ENCODE peak calls at places on chromosomes 13 and 19, in four cellular contexts. One of them, this sample, is unnamed.
A peak's percentile ranks its signal among the peaks of the same experiment; 100 is the strongest.

GRCh38 chr13:24306632-24307031 is 2.7 kb upstream of the C1QTNF9 start:
- DNase-seq in pancreas: no peak
- DNase-seq in vagina: no peak
- DNase-seq in fibroblast of lung: peak; percentile 49
- DNase-seq in this sample: no peak

GRCh38 chr13:19172007-19172646 is 9.5 kb downstream of the TUBA3C start:
- DNase-seq in pancreas: no peak
- DNase-seq in vagina: no peak
- DNase-seq in fibroblast of lung: no peak
- DNase-seq in this sample: no peak

GRCh38 chr13:110676511-110677204 is 29.3 kb downstream of the CARS2 start:
- DNase-seq in pancreas: no peak
- DNase-seq in vagina: no peak
- DNase-seq in fibroblast of lung: no peak
- DNase-seq in this sample: no peak

GRCh38 chr19:55368701-55369563 is 1.3 kb downstream of the IL11 start:
- DNase-seq in pancreas: no peak
- DNase-seq in vagina: no peak
- DNase-seq in fibroblast of lung: peak; percentile 68
- DNase-seq in this sample: no peak

GRCh38 chr13:38687246-38688229 is 661 bp downstream of the FREM2 start:
- DNase-seq in pancreas: peak; percentile 19
- DNase-seq in vagina: no peak
- DNase-seq in fibroblast of lung: peak; percentile 6
- DNase-seq in this sample: no peak

GRCh38 chr19:43148233-43148632 is 38.1 kb downstream of the PSG5 start:
- DNase-seq in pancreas: no peak
- DNase-seq in vagina: no peak
- DNase-seq in fibroblast of lung: peak; percentile 82
- DNase-seq in this sample: no peak

GRCh38 chr13:99124695-99125334 is 75.8 kb upstream of the UBAC2 start:
- DNase-seq in pancreas: no peak
- DNase-seq in vagina: no peak
- DNase-seq in fibroblast of lung: peak; percentile 79
- DNase-seq in this sample: no peak

GRCh38 chr19:46404039-46404883 is 9.1 kb downstream of the CCDC8 start:
- DNase-seq in pancreas: peak; percentile 80
- DNase-seq in vagina: no peak
- DNase-seq in fibroblast of lung: peak; percentile 56
- DNase-seq in this sample: peak; percentile 70

GRCh38 chr13:44698076-44698475 is 121.9 kb upstream of the TSC22D1 start:
- DNase-seq in pancreas: no peak
- DNase-seq in vagina: no peak
- DNase-seq in fibroblast of lung: no peak
- DNase-seq in this sample: no peak

GRCh38 chr13:19978830-19979437 is 20.4 kb downstream of the ZMYM2 start:
- DNase-seq in pancreas: no peak
- DNase-seq in vagina: no peak
- DNase-seq in fibroblast of lung: no peak
- DNase-seq in this sample: no peak

GRCh38 chr13:22372261-22372660 is 701.4 kb downstream of the FGF9 start:
- DNase-seq in pancreas: no peak
- DNase-seq in vagina: no peak
- DNase-seq in fibroblast of lung: no peak
- DNase-seq in this sample: no peak

GRCh38 chr19:8337728-8338127 is 5.3 kb downstream of the KANK3 start:
- DNase-seq in pancreas: no peak
- DNase-seq in vagina: no peak
- DNase-seq in fibroblast of lung: no peak
- DNase-seq in this sample: no peak

GRCh38 chr19:17052439-17052838 is 22.8 kb downstream of the HAUS8 start:
- DNase-seq in pancreas: no peak
- DNase-seq in vagina: no peak
- DNase-seq in fibroblast of lung: peak; percentile 44
- DNase-seq in this sample: no peak

GRCh38 chr13:77698211-77699058 is 948 bp downstream of the SLAIN1 start:
- DNase-seq in pancreas: peak; percentile 34
- DNase-seq in vagina: no peak
- DNase-seq in fibroblast of lung: peak; percentile 6
- DNase-seq in this sample: peak; percentile 13

GRCh38 chr19:29878973-29879654 is 62.9 kb upstream of the URI1 start:
- DNase-seq in pancreas: no peak
- DNase-seq in vagina: no peak
- DNase-seq in fibroblast of lung: peak; percentile 21
- DNase-seq in this sample: no peak

GRCh38 chr13:29597701-29598100 is 2.2 kb upstream of the SLC7A1 start:
- DNase-seq in pancreas: no peak
- DNase-seq in vagina: no peak
- DNase-seq in fibroblast of lung: no peak
- DNase-seq in this sample: no peak

GRCh38 chr19:8397746-8398721 is 7.9 kb downstream of the RAB11B start:
- DNase-seq in pancreas: no peak
- DNase-seq in vagina: no peak
- DNase-seq in fibroblast of lung: no peak
- DNase-seq in this sample: no peak

GRCh38 chr19:35501684-35502083 is 11.4 kb upstream of the KRTDAP start:
- DNase-seq in pancreas: no peak
- DNase-seq in vagina: no peak
- DNase-seq in fibroblast of lung: no peak
- DNase-seq in this sample: peak; percentile 54

GRCh38 chr13:102699419-102699961 is 4.6 kb upstream of the METTL21C start:
- DNase-seq in pancreas: no peak
- DNase-seq in vagina: no peak
- DNase-seq in fibroblast of lung: no peak
- DNase-seq in this sample: no peak

GRCh38 chr19:52307275-52307674 is 10.3 kb downstream of the ZNF480 start:
- DNase-seq in pancreas: no peak
- DNase-seq in vagina: no peak
- DNase-seq in fibroblast of lung: peak; percentile 38
- DNase-seq in this sample: no peak

GRCh38 chr19:46745030-46745429 is 827 bp upstream of the FKRP start:
- DNase-seq in pancreas: no peak
- DNase-seq in vagina: no peak
- DNase-seq in fibroblast of lung: no peak
- DNase-seq in this sample: peak; percentile 35

GRCh38 chr19:14347999-14348889 is 33.0 kb upstream of the ADGRE5 start:
- DNase-seq in pancreas: peak; percentile 45
- DNase-seq in vagina: no peak
- DNase-seq in fibroblast of lung: peak; percentile 25
- DNase-seq in this sample: peak; percentile 75

GRCh38 chr19:51980116-51980736 is 6.4 kb downstream of the ZNF350 start:
- DNase-seq in pancreas: no peak
- DNase-seq in vagina: no peak
- DNase-seq in fibroblast of lung: no peak
- DNase-seq in this sample: no peak

GRCh38 chr19:50173144-50173543 is 10.1 kb upstream of the IZUMO2 start:
- DNase-seq in pancreas: no peak
- DNase-seq in vagina: no peak
- DNase-seq in fibroblast of lung: no peak
- DNase-seq in this sample: no peak

GRCh38 chr13:21319869-21320641 is 139.0 kb downstream of the ZDHHC20 start:
- DNase-seq in pancreas: no peak
- DNase-seq in vagina: no peak
- DNase-seq in fibroblast of lung: no peak
- DNase-seq in this sample: no peak

GRCh38 chr19:4581381-4582111 is 22.1 kb upstream of the SEMA6B start:
- DNase-seq in pancreas: no peak
- DNase-seq in vagina: no peak
- DNase-seq in fibroblast of lung: peak; percentile 31
- DNase-seq in this sample: no peak

GRCh38 chr19:4519521-4520277 is 1.4 kb upstream of the PLIN4 start:
- DNase-seq in pancreas: no peak
- DNase-seq in vagina: no peak
- DNase-seq in fibroblast of lung: no peak
- DNase-seq in this sample: no peak

GRCh38 chr13:23600534-23600933 is 30.3 kb downstream of the TNFRSF19 start:
- DNase-seq in pancreas: no peak
- DNase-seq in vagina: no peak
- DNase-seq in fibroblast of lung: no peak
- DNase-seq in this sample: no peak

GRCh38 chr13:30971575-30971974 is 39.1 kb downstream of the TEX26 start:
- DNase-seq in pancreas: no peak
- DNase-seq in vagina: no peak
- DNase-seq in fibroblast of lung: peak; percentile 65
- DNase-seq in this sample: no peak

GRCh38 chr13:113759525-113760137 is 605 bp downstream of the TMEM255B start:
- DNase-seq in pancreas: no peak
- DNase-seq in vagina: no peak
- DNase-seq in fibroblast of lung: no peak
- DNase-seq in this sample: peak; percentile 45

GRCh38 chr19:48506138-48506733 is 5.4 kb downstream of the LMTK3 start:
- DNase-seq in pancreas: no peak
- DNase-seq in vagina: no peak
- DNase-seq in fibroblast of lung: peak; percentile 33
- DNase-seq in this sample: no peak

GRCh38 chr19:12180377-12180776 is 17.5 kb downstream of the ZNF136 start:
- DNase-seq in pancreas: no peak
- DNase-seq in vagina: no peak
- DNase-seq in fibroblast of lung: no peak
- DNase-seq in this sample: no peak

DNA sequence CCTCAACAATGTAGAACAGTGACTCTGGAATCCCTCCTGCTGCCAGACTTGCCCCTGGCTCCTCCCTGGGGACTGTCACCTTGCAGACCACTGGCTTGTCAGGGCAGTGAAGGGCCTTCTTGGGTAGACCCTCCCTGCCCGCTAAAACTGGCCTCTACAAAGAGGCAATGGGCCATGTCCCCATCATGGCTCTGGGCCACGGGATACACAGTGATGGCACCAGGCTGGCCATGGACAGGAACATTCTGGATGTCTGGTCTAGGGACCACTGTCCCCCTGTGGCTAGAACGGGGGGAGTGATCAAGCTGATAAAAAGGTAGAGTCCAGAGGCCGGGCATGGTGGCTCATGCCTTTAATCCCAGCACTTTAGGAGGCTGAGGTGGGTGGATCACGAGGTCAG is 60.9 kb downstream of the ACSBG2 start:
- DNase-seq in pancreas: no peak
- DNase-seq in vagina: no peak
- DNase-seq in fibroblast of lung: no peak
- DNase-seq in this sample: no peak
- H3K4me3 ChIP-seq in pancreas: no peak overlapping the region
- H3K4me3 ChIP-seq in vagina: no peak overlapping the region
- H3K4me3 ChIP-seq in fibroblast of lung: no peak overlapping the region
- H3K4me3 ChIP-seq in this sample: no peak overlapping the region

GRCh38 chr19:2253106-2254051 is 2.8 kb downstream of the JSRP1 start:
- DNase-seq in pancreas: no peak
- DNase-seq in vagina: no peak
- DNase-seq in fibroblast of lung: no peak
- DNase-seq in this sample: no peak
- H3K4me3 ChIP-seq in pancreas: no peak overlapping the region
- H3K4me3 ChIP-seq in vagina: peak overlapping the region; percentile 31
- H3K4me3 ChIP-seq in fibroblast of lung: no peak overlapping the region
- H3K4me3 ChIP-seq in this sample: no peak overlapping the region

GRCh38 chr19:3406571-3407111 is 40.3 kb downstream of the NFIC start:
- DNase-seq in pancreas: no peak
- DNase-seq in vagina: no peak
- DNase-seq in fibroblast of lung: no peak
- DNase-seq in this sample: no peak

GRCh38 chr19:3402631-3403443 is 36.5 kb downstream of the NFIC start:
- DNase-seq in pancreas: no peak
- DNase-seq in vagina: no peak
- DNase-seq in fibroblast of lung: no peak
- DNase-seq in this sample: no peak

GRCh38 chr19:3404324-3405260 is 38.2 kb downstream of the NFIC start:
- DNase-seq in pancreas: peak; percentile 90
- DNase-seq in vagina: no peak
- DNase-seq in fibroblast of lung: peak; percentile 88
- DNase-seq in this sample: peak; percentile 91

GRCh38 chr19:3403489-3404323 is 37.3 kb downstream of the NFIC start:
- DNase-seq in pancreas: peak; percentile 97
- DNase-seq in vagina: peak; percentile 97
- DNase-seq in fibroblast of lung: peak; percentile 96
- DNase-seq in this sample: peak; percentile 97

DNA sequence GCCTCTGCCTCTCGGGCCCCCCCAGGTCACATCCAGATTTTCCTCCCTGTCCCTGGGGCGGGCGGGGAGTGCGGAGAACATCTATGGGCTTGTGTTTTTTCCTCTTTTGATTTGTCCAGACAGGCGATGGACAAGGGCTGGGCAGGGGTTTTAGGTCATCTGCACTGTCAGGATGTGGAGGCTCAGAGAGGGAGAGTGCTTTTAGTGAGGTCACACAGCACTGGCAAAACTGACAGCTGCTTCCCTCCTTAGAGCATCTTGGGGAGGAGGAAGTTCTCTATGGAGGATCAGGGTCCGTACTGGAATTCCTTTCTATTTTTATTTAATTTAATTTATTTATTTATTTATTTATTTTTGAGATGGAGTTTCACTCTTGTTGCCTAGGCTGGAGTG is 38.9 kb downstream of the NFIC start:
- DNase-seq in pancreas: no peak
- DNase-seq in vagina: no peak
- DNase-seq in fibroblast of lung: no peak
- DNase-seq in this sample: no peak
- H3K4me3 ChIP-seq in pancreas: no peak overlapping the region
- H3K4me3 ChIP-seq in vagina: peak overlapping the region; percentile 61
- H3K4me3 ChIP-seq in fibroblast of lung: no peak overlapping the region
- H3K4me3 ChIP-seq in this sample: peak overlapping the region; percentile 61

GRCh38 chr19:1360818-1361461 is 22.8 kb upstream of the NDUFS7 start:
- DNase-seq in pancreas: peak; percentile 55
- DNase-seq in vagina: no peak
- DNase-seq in fibroblast of lung: peak; percentile 93
- DNase-seq in this sample: peak; percentile 91
- H3K4me3 ChIP-seq in pancreas: no peak overlapping the region
- H3K4me3 ChIP-seq in vagina: peak overlapping the region; percentile 33
- H3K4me3 ChIP-seq in fibroblast of lung: peak overlapping the region; percentile 26
- H3K4me3 ChIP-seq in this sample: peak overlapping the region; percentile 15